ENCODE peak calls at places on chromosomes 6 and 20, in six cellular contexts. D is GM12878, O is SK-N-SH, Q is K562, T is HCT116, J is H1. Y is an unnamed sample.

GRCh38 chr20:18856873-18857272 is 43.3 kb downstream of the SCP2D1 start:
- DNase-seq in O (no peak), Q (no peak), J (no peak), T (no peak), D (no peak), Y (peak)

GRCh38 chr6:42522021-42522420 is 41.8 kb upstream of the UBR2 start:
- DNase-seq in J (no peak), T (no peak), O (no peak), Q (no peak), D (no peak), Y (no peak)

GRCh38 chr6:42278131-42278853 is 60.6 kb upstream of the MRPS10 start:
- DNase-seq in T (no peak), D (no peak), J (no peak), Q (no peak), O (no peak), Y (no peak)

GRCh38 chr6:391559-392440 is at the start of gene IRF4:
- DNase-seq in D (no peak), Q (no peak), O (no peak), T (no peak), J (no peak), Y (peak)

GRCh38 chr6:90119618-90120017 is 177.0 kb downstream of the BACH2 start:
- DNase-seq in O (no peak), J (no peak), Q (no peak), D (no peak), T (no peak), Y (no peak)

GRCh38 chr6:114364295-114364694 is 21.5 kb upstream of the HS3ST5 start:
- DNase-seq in D (no peak), O (no peak), J (no peak), Q (no peak), T (no peak), Y (peak)

GRCh38 chr6:41257369-41258195 is 28.9 kb downstream of the TREM1 start:
- DNase-seq in Q (no peak), O (no peak), T (no peak), D (no peak), J (no peak), Y (no peak)

GRCh38 chr20:15759546-15760216 is 813.6 kb downstream of the KIF16B start:
- DNase-seq in J (no peak), Q (no peak), T (no peak), O (peak), D (no peak), Y (no peak)

GRCh38 chr6:39638126-39638822 is 86.9 kb downstream of the KIF6 start:
- DNase-seq in T (no peak), O (no peak), Q (no peak), D (no peak), J (no peak), Y (no peak)

GRCh38 chr20:58150772-58151171 is 77.7 kb downstream of the ANKRD60 start:
- DNase-seq in J (peak), T (no peak), D (no peak), Q (peak), O (no peak), Y (no peak)
- TF ChIP-seq YY1 in J (peak), T (no peak), D (no peak), Q (no peak), O (no peak), Y (no peak)

GRCh38 chr6:148535976-148536375 is 193.3 kb downstream of the SASH1 start:
- DNase-seq in T (no peak), Q (no peak), D (no peak), O (no peak), J (no peak), Y (no peak)

GRCh38 chr6:148534871-148535270 is 192.2 kb downstream of the SASH1 start:
- DNase-seq in J (no peak), O (no peak), Q (no peak), D (no peak), T (no peak), Y (no peak)

GRCh38 chr6:148532698-148533097 is 190.1 kb downstream of the SASH1 start:
- DNase-seq in T (no peak), J (no peak), O (no peak), Q (no peak), D (no peak), Y (no peak)

GRCh38 chr6:148533309-148534107 is 190.9 kb downstream of the SASH1 start:
- DNase-seq in J (no peak), O (no peak), D (no peak), Q (no peak), T (no peak), Y (no peak)

GRCh38 chr6:148538251-148539190 is 195.9 kb downstream of the SASH1 start:
- DNase-seq in O (no peak), Q (no peak), T (no peak), D (no peak), J (no peak), Y (no peak)
- TF ChIP-seq YY1 in O (no peak), Q (no peak), T (no peak), D (no peak), J (no peak), Y (no peak)

DNA sequence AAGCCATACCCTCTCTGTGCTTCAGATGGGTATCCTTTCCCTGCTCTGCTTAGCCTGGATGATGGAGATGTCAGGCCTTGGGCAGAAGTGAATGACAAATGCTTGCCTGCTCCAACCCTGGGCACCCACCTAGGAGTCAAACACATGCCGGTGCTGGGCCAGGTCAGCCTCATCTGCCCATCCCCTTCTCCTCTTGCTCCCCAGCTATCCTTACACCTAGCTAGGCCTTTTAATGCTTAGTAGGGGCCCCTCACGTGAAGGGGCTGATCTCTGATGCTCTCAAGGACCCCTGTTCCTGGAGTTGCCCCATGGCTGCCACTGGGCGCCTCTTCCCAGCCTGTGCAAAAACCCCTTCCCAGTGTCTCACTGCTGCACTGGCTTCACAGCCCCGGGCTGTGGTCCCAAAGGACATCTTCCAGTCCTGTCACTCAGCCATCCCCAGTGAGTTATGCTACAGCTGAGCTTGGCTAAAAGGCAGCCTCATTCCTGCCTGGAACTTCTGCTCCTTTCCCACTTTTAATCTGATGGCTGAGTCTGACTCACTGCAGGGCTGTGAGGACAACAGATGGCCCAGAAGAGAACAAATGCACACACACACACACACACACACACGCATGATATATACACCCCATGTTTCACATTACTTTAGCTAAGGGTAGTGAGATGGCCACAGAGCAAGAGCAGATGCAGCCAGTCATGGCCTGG is 12.8 kb upstream of the SDCBP2 start:
- DNase-seq in Q (no peak), T (no peak), J (no peak), D (no peak), O (no peak), Y (no peak)
- TF ChIP-seq YY1 in Q (no peak), T (no peak), J (no peak), D (no peak), O (no peak), Y (no peak)

DNA sequence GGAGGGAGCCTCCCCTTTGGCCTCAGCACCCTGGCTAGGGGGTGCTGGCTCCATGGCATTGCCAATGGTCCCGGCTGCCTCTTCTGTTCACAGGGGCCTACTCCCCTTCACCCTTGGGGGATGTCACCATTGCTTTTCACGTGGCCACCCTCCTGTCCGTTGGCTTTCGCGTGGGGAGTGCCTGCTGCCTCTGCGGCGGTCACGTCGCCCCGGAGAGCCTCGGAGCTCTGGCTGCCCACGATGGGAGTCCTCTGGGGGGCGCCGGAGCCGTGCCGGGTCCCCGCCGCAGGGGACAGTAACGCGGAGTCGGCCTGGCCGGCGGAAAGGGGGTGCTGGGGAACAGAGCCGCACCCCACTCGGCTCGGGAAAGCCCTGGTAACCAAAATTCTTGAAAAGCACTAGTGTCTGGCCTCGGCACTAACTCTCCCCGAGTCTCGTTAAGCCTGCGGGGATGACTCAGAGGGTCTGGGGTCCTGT is 661 bp upstream of the HEBP2 start:
- DNase-seq in O (peak), T (no peak), D (no peak), Q (peak), J (no peak), Y (no peak)
- TF ChIP-seq YY1 in O (no peak), T (no peak), D (no peak), Q (peak), J (no peak), Y (no peak)

GRCh38 chr6:38115633-38116022 is 296.1 kb downstream of the ZFAND3 start:
- DNase-seq in J (no peak), Q (no peak), T (no peak), D (no peak), O (no peak), Y (no peak)
- TF ChIP-seq YY1 in J (no peak), Q (no peak), T (no peak), D (no peak), O (no peak), Y (no peak)

DNA sequence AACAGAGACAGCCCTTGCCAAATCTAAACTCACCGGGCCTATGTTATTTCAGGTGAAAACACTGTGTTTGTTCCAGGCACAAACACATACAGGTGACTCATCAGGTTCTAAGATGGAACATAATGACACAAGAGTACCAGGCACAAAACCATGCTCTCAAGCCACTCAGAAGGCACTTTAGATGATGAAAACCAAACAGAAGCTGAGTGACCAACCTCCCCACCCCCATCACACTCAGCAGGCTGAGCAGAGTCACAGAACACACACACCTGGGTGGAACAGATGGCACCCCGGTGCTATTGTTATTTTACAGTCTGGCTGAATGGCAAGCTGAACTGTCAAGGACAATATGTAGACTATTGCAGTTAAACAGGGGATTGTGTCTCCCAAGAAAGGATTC is 20.6 kb upstream of the NKX2-2 start:
- DNase-seq in O (no peak), J (no peak), Q (no peak), D (no peak), T (no peak), Y (no peak)
- TF ChIP-seq YY1 in O (no peak), J (no peak), Q (no peak), D (no peak), T (no peak), Y (no peak)

DNA sequence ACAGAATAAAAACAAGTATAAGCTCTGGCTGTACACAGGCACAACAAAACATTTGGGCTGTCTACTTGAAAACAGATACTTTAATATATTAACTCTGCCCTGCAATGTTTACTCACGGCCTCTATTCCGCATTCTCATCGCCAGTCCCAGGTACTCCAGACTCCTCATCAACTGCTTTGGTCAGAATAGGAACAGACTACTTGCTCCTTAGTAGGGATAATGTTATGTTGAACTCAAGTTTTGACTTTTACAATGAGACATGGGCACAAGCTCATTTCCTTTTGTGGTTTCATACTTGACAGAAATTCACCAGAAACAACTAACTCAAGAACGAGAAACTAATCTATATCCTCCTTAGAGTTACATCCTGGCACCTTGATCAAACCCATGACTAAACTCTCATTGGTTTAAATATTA is 377.7 kb downstream of the ESR1 start:
- DNase-seq in T (no peak), Q (no peak), J (no peak), O (no peak), D (peak), Y (no peak)
- TF ChIP-seq YY1 in T (no peak), Q (no peak), J (no peak), O (no peak), D (no peak), Y (no peak)

DNA sequence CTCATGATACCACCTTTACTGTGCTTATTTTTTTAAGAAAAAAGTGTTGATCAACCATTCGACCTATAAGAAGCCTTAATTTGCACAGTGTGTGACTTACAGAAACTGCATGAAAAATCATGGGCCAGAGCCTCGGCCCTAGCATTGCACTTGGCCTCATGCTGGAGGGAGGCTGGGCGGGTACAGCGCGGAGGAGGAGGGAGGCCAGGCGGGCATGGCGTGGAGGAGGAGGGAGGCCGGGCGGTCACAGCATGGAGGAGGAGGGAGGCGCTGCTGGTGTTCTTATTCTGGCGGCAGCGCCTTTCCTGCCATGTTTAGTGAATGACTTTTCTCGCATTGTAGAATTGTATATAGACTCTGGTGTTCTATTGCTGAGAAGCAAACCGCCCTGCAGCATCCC is 15.6 kb upstream of the SLC22A1 start:
- DNase-seq in J (no peak), O (no peak), Q (no peak), T (no peak), D (no peak), Y (no peak)
- TF ChIP-seq YY1 in J (no peak), O (no peak), Q (no peak), T (no peak), D (no peak), Y (no peak)

GRCh38 chr6:118562248-118562647 is 14.2 kb downstream of the PLN start:
- DNase-seq in O (no peak), D (no peak), T (no peak), Q (no peak), J (no peak), Y (no peak)

GRCh38 chr6:118559659-118560058 is 11.6 kb downstream of the PLN start:
- DNase-seq in J (no peak), O (no peak), T (no peak), Q (no peak), D (no peak), Y (no peak)

GRCh38 chr6:118554698-118555097 is 6.6 kb downstream of the PLN start:
- DNase-seq in D (no peak), Q (no peak), T (no peak), J (no peak), O (no peak), Y (no peak)

GRCh38 chr6:118562959-118563358 is 14.9 kb downstream of the PLN start:
- DNase-seq in T (no peak), Q (no peak), D (no peak), O (no peak), J (no peak), Y (no peak)

GRCh38 chr6:118558811-118559217 is 10.7 kb downstream of the PLN start:
- DNase-seq in Q (no peak), J (no peak), O (no peak), D (no peak), T (no peak), Y (no peak)
- TF ChIP-seq YY1 in Q (no peak), J (no peak), O (no peak), D (no peak), T (no peak), Y (no peak)

Y was measured in NT2/D1.